ENCODE peak calls at places on chromosomes 3 and 15, in five cellular contexts. I is GM23248, B is HCT116, M is HepG2, J is H9. K is an unnamed sample.
A peak's percentile ranks its signal among the peaks of the same experiment; 100 is the strongest.

GRCh38 chr3:107619549-107619948 is 96.8 kb downstream of the BBX start:
- DNase-seq in I (peak; percentile 42), B (no peak), M (no peak), J (no peak), K (no peak)

GRCh38 chr3:99984668-99985067 is 129.6 kb downstream of the FILIP1L start:
- DNase-seq in I (no peak), B (no peak), M (no peak), J (no peak), K (peak; percentile 58)

GRCh38 chr3:143134446-143134845 is 14.9 kb downstream of the CHST2 start:
- DNase-seq in I (peak; percentile 4), B (no peak), M (no peak), J (no peak), K (no peak)

GRCh38 chr15:98583758-98584157 is 64.6 kb upstream of the IGF1R start:
- DNase-seq in I (no peak), B (no peak), M (no peak), J (no peak), K (no peak)

GRCh38 chr3:123271466-123272159 is 69.9 kb downstream of the SEC22A start:
- DNase-seq in I (no peak), B (no peak), M (no peak), J (no peak), K (no peak)

GRCh38 chr3:25831578-25831977 is 41.7 kb downstream of the OXSM start:
- DNase-seq in I (peak; percentile 52), B (peak; percentile 31), M (no peak), J (no peak), K (no peak)

GRCh38 chr15:42035362-42035761 is 14.5 kb upstream of the PLA2G4E start:
- DNase-seq in I (peak; percentile 30), B (no peak), M (no peak), J (peak; percentile 52), K (no peak)

GRCh38 chr3:183254816-183255730 is 2.0 kb downstream of the B3GNT5 start:
- DNase-seq in I (no peak), B (no peak), M (no peak), J (no peak), K (peak; percentile 80)

GRCh38 chr3:156148345-156148945 is 28.1 kb downstream of the KCNAB1 start:
- DNase-seq in I (no peak), B (no peak), M (no peak), J (no peak), K (no peak)

GRCh38 chr15:89112341-89112971 is 24.2 kb downstream of the ABHD2 start:
- DNase-seq in I (peak; percentile 58), B (peak; percentile 72), M (peak; percentile 77), J (no peak), K (peak; percentile 74)

GRCh38 chr3:126083138-126083445 is 832 bp downstream of the SLC41A3 start:
- DNase-seq in I (no peak), B (no peak), M (no peak), J (no peak), K (no peak)

GRCh38 chr3:124883766-124884473 is 3.2 kb downstream of the ITGB5 start:
- DNase-seq in I (peak; percentile 41), B (no peak), M (no peak), J (no peak), K (no peak)

GRCh38 chr3:124883191-124883747 is 3.9 kb downstream of the ITGB5 start:
- DNase-seq in I (no peak), B (no peak), M (no peak), J (no peak), K (no peak)

GRCh38 chr3:124881976-124882697 is 5.0 kb downstream of the ITGB5 start:
- DNase-seq in I (peak; percentile 40), B (no peak), M (no peak), J (no peak), K (no peak)

GRCh38 chr3:124885466-124886167 is 1.5 kb downstream of the ITGB5 start:
- DNase-seq in I (peak; percentile 87), B (no peak), M (no peak), J (peak; percentile 51), K (no peak)

DNA sequence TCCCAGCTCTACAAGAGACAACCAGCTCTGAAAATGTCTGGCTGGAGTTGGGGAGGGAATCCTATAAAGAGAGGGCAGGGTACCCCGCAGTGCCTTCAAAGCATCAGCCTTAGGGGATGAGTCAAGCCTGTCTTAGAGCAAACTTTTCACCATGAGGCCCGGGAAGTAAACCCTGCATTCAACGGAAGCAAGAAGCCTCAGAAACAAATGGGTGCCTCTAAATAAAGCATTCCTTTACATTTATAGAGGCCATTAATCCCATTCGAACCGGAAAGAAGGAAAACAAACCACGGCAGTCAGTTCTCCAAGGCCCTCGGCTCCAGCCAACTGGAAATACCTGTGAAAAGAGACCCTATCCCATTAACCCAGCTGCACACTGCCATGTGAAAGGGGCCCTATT is 4.4 kb downstream of the ITGB5 start:
- DNase-seq in I (peak; percentile 34), B (no peak), M (no peak), J (no peak), K (no peak)
- H3K4me2 ChIP-seq in I (peak overlapping the region; percentile 35), B (peak overlapping the region; percentile 53), M (peak overlapping the region; percentile 8), J (peak overlapping the region; percentile 5), K (no peak overlapping the region)

DNA sequence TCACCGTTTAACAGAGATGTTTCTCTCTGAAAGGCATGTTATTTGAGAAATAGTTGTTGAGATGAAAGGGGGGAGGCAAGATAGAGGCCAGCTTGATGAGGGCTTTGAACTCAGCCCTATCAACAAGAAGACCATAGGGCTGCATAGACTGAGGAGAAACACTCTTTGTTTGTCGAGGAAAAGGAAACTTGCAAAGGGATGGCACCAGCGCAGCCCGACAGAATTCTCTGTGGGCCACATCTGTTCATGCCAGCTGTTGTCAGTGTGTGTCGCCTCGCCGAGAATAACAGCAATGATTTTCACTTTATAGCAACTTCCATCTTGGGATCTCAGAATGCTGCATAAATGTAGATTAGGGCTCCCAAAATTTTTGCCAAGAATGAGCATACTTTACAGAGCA is 478.3 kb upstream of the TPRG1 start:
- DNase-seq in I (no peak), B (no peak), M (no peak), J (no peak), K (no peak)
- H3K4me1 ChIP-seq in I (peaks cover 14% of the 10 kb centered on the region), B (no peaks in the 10 kb centered on the region), M (peaks cover 21% of the 10 kb centered on the region), J (peaks cover 2% of the 10 kb centered on the region), K (no peaks in the 10 kb centered on the region)

DNA sequence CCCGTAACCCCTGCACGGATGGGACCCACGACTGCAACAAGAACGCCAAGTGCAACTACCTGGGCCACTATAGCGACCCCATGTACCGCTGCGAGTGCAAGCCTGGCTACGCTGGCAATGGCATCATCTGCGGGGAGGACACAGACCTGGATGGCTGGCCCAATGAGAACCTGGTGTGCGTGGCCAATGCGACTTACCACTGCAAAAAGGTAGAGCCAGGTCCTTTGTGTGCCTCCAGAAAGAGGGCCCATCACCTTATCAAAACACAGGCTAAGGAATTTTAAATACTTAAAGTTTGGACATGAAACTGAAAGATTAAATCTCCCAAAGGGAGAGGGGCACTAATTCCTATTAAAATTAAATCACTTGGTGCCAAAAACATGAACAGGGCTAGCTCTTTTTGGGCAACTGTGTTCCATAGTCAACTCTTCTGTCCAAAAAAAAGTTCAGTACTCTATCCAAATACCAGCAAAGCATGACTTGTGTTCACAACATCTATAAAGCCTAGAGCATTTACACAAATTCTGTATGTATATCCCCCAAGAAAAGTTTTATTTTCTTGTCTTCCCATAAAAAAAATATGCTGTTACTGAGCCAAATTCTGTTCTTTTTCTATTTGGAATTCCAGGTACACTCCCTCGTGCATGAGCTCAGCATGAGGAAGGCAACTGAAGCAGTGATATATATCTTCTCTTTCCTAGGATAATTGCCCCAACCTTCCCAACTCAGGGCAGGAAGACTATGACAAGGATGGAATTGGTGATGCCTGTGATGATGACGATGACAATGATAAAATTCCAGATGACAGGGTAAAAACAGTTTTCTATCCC is 9.2 kb downstream of the THBS1 start:
- DNase-seq in I (peak; percentile 33), B (no peak), M (no peak), J (no peak), K (no peak)
- H3K4me2 ChIP-seq in I (peak overlapping the region; percentile 75), B (no peak overlapping the region), M (no peak overlapping the region), J (no peak overlapping the region), K (no peak overlapping the region)

GRCh38 chr15:73078291-73078690 is 26.0 kb downstream of the NEO1 start:
- DNase-seq in I (no peak), B (no peak), M (no peak), J (no peak), K (no peak)

GRCh38 chr15:73074241-73074640 is 22.0 kb downstream of the NEO1 start:
- DNase-seq in I (no peak), B (no peak), M (no peak), J (no peak), K (no peak)

GRCh38 chr15:73069109-73069508 is 16.8 kb downstream of the NEO1 start:
- DNase-seq in I (no peak), B (no peak), M (no peak), J (no peak), K (no peak)

GRCh38 chr15:73075151-73075859 is 23.0 kb downstream of the NEO1 start:
- DNase-seq in I (peak; percentile 57), B (no peak), M (no peak), J (no peak), K (no peak)

GRCh38 chr15:73072894-73073293 is 20.6 kb downstream of the NEO1 start:
- DNase-seq in I (no peak), B (no peak), M (no peak), J (no peak), K (no peak)
- H3K4me1 ChIP-seq in I (peaks cover 12% of the 10 kb centered on the region), B (no peaks in the 10 kb centered on the region), M (no peaks in the 10 kb centered on the region), J (no peaks in the 10 kb centered on the region), K (no peaks in the 10 kb centered on the region)

DNA sequence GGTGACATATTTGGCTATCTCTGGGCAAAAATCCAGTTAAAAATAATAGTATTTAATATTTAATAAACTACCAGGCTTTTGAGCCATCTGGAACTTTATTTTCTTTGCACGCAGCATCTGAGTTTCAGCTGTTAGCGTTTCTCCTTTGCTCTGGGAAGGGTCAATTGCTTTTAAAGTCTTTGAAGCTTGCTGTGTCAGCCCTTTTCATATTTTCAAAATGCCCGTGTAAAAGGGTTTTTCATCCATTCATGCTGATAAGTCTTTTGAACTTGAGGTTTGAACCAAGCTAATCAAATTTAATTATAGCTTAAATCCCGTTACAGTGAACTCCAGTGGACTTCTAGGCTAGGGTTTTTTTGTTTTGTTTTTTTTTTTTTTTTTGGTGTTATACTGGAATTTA is 79.1 kb downstream of the SLC25A26 start:
- DNase-seq in I (no peak), B (no peak), M (no peak), J (no peak), K (no peak)
- H3K4me2 ChIP-seq in I (no peak overlapping the region), B (no peak overlapping the region), M (no peak overlapping the region), J (no peak overlapping the region), K (no peak overlapping the region)

GRCh38 chr3:105355355-105356063 is 11.2 kb upstream of the ALCAM start:
- DNase-seq in I (peak; percentile 61), B (no peak), M (no peak), J (no peak), K (no peak)
- H3K4me1 ChIP-seq in I (peaks cover 74% of the 10 kb centered on the region), B (peaks cover 3% of the 10 kb centered on the region), M (no peaks in the 10 kb centered on the region), J (peaks cover 2% of the 10 kb centered on the region), K (peaks cover 23% of the 10 kb centered on the region)

GRCh38 chr15:64836023-64836536 is 5.6 kb upstream of the PLEKHO2 start:
- DNase-seq in I (no peak), B (no peak), M (no peak), J (no peak), K (no peak)
- H3K4me2 ChIP-seq in I (peak overlapping the region; percentile 21), B (peak overlapping the region; percentile 60), M (peak overlapping the region; percentile 62), J (no peak overlapping the region), K (peak overlapping the region; percentile 65)

K was measured in PC-9.